ENCODE peak calls at places on chromosomes 2 and 18, in eight cellular contexts. M, R, E, X, S, I, D and G are unnamed samples.
A peak's percentile ranks its signal among the peaks of the same experiment; 100 is the strongest.

GRCh38 chr2:236101311-236101950 is 66.8 kb downstream of the GBX2 start:
- DNase-seq in M (no peak), R (no peak), E (no peak), X (no peak), S (no peak), I (no peak), D (peak; percentile 38), G (no peak)

GRCh38 chr2:65434592-65435241 is 2.3 kb upstream of the SPRED2 start:
- DNase-seq in M (no peak), R (no peak), E (no peak), X (no peak), S (no peak), I (no peak), D (no peak), G (no peak)

GRCh38 chr18:78711971-78712370 is 267.6 kb upstream of the SALL3 start:
- DNase-seq in M (no peak), R (no peak), E (no peak), X (no peak), S (no peak), I (no peak), D (no peak), G (no peak)

GRCh38 chr2:20050712-20051517 is 513 bp downstream of the LAPTM4A start:
- DNase-seq in M (no peak), R (no peak), E (no peak), X (peak; percentile 16), S (no peak), I (peak; percentile 47), D (peak; percentile 49), G (peak; percentile 69)

GRCh38 chr2:222743263-222743865 is 71.9 kb downstream of the MOGAT1 start:
- DNase-seq in M (no peak), R (no peak), E (no peak), X (no peak), S (no peak), I (no peak), D (no peak), G (peak; percentile 29)

GRCh38 chr2:231856959-231857358 is 69.2 kb downstream of the NPPC start:
- DNase-seq in M (no peak), R (no peak), E (no peak), X (no peak), S (no peak), I (no peak), D (no peak), G (no peak)

GRCh38 chr18:49623571-49623970 is 61.7 kb downstream of the LIPG start:
- DNase-seq in M (no peak), R (no peak), E (no peak), X (no peak), S (no peak), I (no peak), D (no peak), G (no peak)

GRCh38 chr2:215171826-215172225 is 33.4 kb upstream of the ABCA12 start:
- DNase-seq in M (no peak), R (no peak), E (no peak), X (no peak), S (no peak), I (no peak), D (no peak), G (no peak)

GRCh38 chr2:162301151-162301804 is 17.2 kb downstream of the IFIH1 start:
- DNase-seq in M (peak; percentile 14), R (peak; percentile 27), E (peak; percentile 13), X (peak; percentile 53), S (peak; percentile 22), I (peak; percentile 56), D (peak; percentile 22), G (peak; percentile 67)

GRCh38 chr18:24196764-24197163 is 57.9 kb downstream of the CABYR start:
- DNase-seq in M (no peak), R (no peak), E (no peak), X (no peak), S (no peak), I (no peak), D (no peak), G (no peak)

GRCh38 chr2:144583741-144584453 is 64.0 kb upstream of the ZEB2 start:
- DNase-seq in M (peak; percentile 46), R (peak; percentile 61), E (no peak), X (no peak), S (peak; percentile 2), I (no peak), D (no peak), G (no peak)

GRCh38 chr2:64913357-64913869 is 75.8 kb upstream of the SLC1A4 start:
- DNase-seq in M (no peak), R (no peak), E (no peak), X (no peak), S (peak; percentile 6), I (peak; percentile 21), D (peak; percentile 72), G (peak; percentile 70)

GRCh38 chr2:47751856-47752414 is 31.0 kb upstream of the MSH6 start:
- DNase-seq in M (no peak), R (no peak), E (no peak), X (no peak), S (no peak), I (no peak), D (no peak), G (peak; percentile 45)

GRCh38 chr2:186130678-186131511 is 355.2 kb upstream of the ZC3H15 start:
- DNase-seq in M (no peak), R (no peak), E (no peak), X (no peak), S (no peak), I (no peak), D (peak; percentile 23), G (no peak)

GRCh38 chr2:88582030-88582429 is 45.2 kb downstream of the EIF2AK3 start:
- DNase-seq in M (no peak), R (no peak), E (no peak), X (no peak), S (no peak), I (no peak), D (no peak), G (no peak)

GRCh38 chr18:63253428-63254372 is 65.9 kb downstream of the BCL2 start:
- DNase-seq in M (no peak), R (peak; percentile 27), E (no peak), X (no peak), S (no peak), I (no peak), D (no peak), G (peak; percentile 49)

GRCh38 chr2:3637692-3638455 is 20.1 kb upstream of the ALLC start:
- DNase-seq in M (no peak), R (no peak), E (no peak), X (no peak), S (no peak), I (no peak), D (no peak), G (no peak)

GRCh38 chr2:231169475-231169874 is 29.0 kb upstream of the ARMC9 start:
- DNase-seq in M (no peak), R (no peak), E (no peak), X (no peak), S (no peak), I (no peak), D (no peak), G (no peak)

GRCh38 chr2:240573516-240574385 is 5.5 kb downstream of the RNPEPL1 start:
- DNase-seq in M (no peak), R (no peak), E (no peak), X (no peak), S (no peak), I (no peak), D (no peak), G (no peak)

GRCh38 chr2:217289909-217290283 is 430.0 kb upstream of the TNP1 start:
- DNase-seq in M (no peak), R (no peak), E (no peak), X (no peak), S (no peak), I (peak; percentile 29), D (peak; percentile 12), G (no peak)

GRCh38 chr2:237904806-237905599 is 45.6 kb downstream of the RAMP1 start:
- DNase-seq in M (peak; percentile 56), R (peak; percentile 65), E (no peak), X (no peak), S (no peak), I (no peak), D (no peak), G (peak; percentile 61)

GRCh38 chr2:29042581-29043075 is 31.7 kb downstream of the PCARE start:
- DNase-seq in M (no peak), R (no peak), E (no peak), X (no peak), S (no peak), I (no peak), D (no peak), G (no peak)